ENCODE peak calls at places on chromosome 1, in five cellular contexts. B is ovary; R is suprapubic skin; V is CD4-positive, alpha-beta memory T cell; A is tibial artery. G is an unnamed sample.
A peak's percentile ranks its signal among the peaks of the same experiment; 100 is the strongest.

GRCh38 chr1:93448292-93448982 is 519 bp downstream of the FNBP1L start:
- DNase-seq in B (peak; percentile 76), R (peak; percentile 74), V (peak; percentile 17), A (no peak), G (peak; percentile 76)

GRCh38 chr1:8670371-8670818 is 147.0 kb downstream of the RERE start:
- DNase-seq in B (no peak), R (no peak), V (no peak), A (no peak), G (no peak)

GRCh38 chr1:205914730-205915129 is 28.5 kb downstream of the SLC26A9 start:
- DNase-seq in B (no peak), R (no peak), V (no peak), A (no peak), G (peak; percentile 44)

GRCh38 chr1:77929806-77930205 is 41.4 kb downstream of the NEXN start:
- DNase-seq in B (no peak), R (no peak), V (no peak), A (no peak), G (no peak)

GRCh38 chr1:232474821-232475220 is 155.1 kb downstream of the SIPA1L2 start:
- DNase-seq in B (no peak), R (no peak), V (no peak), A (no peak), G (no peak)

GRCh38 chr1:183884512-183884911 is 79.6 kb downstream of the RGL1 start:
- DNase-seq in B (no peak), R (no peak), V (no peak), A (no peak), G (no peak)

GRCh38 chr1:172906778-172907592 is 143.8 kb downstream of the TNFSF18 start:
- DNase-seq in B (no peak), R (no peak), V (peak; percentile 36), A (no peak), G (no peak)

GRCh38 chr1:175887981-175888428 is 144.6 kb upstream of the TNR start:
- DNase-seq in B (no peak), R (no peak), V (no peak), A (peak; percentile 76), G (peak; percentile 49)

GRCh38 chr1:33985656-33986055 is 121.8 kb downstream of the HMGB4 start:
- DNase-seq in B (no peak), R (no peak), V (no peak), A (peak; percentile 68), G (no peak)

GRCh38 chr1:112518186-112518585 is 9.4 kb downstream of the WNT2B start:
- DNase-seq in B (no peak), R (no peak), V (no peak), A (no peak), G (no peak)

GRCh38 chr1:24742090-24742938 is 2.9 kb upstream of the CLIC4 start:
- DNase-seq in B (no peak), R (no peak), V (no peak), A (peak; percentile 39), G (no peak)

GRCh38 chr1:161235957-161236775 is 1.8 kb downstream of the NR1I3 start:
- DNase-seq in B (no peak), R (no peak), V (no peak), A (no peak), G (no peak)

GRCh38 chr1:236143104-236143948 is 987 bp downstream of the GPR137B start:
- DNase-seq in B (no peak), R (no peak), V (peak; percentile 26), A (no peak), G (no peak)

GRCh38 chr1:173570370-173571030 is 32.4 kb downstream of the SLC9C2 start:
- DNase-seq in B (no peak), R (no peak), V (no peak), A (no peak), G (no peak)

GRCh38 chr1:161733526-161733925 is 12.2 kb downstream of the FCRLB start:
- DNase-seq in B (no peak), R (no peak), V (no peak), A (no peak), G (no peak)

GRCh38 chr1:222416001-222416791 is 131.7 kb downstream of the HHIPL2 start:
- DNase-seq in B (no peak), R (no peak), V (no peak), A (no peak), G (no peak)

GRCh38 chr1:38142606-38143005 is 96.0 kb upstream of the POU3F1 start:
- DNase-seq in B (no peak), R (no peak), V (no peak), A (no peak), G (no peak)

GRCh38 chr1:58895559-58896135 is 111.8 kb upstream of the JUN start:
- DNase-seq in B (no peak), R (no peak), V (no peak), A (no peak), G (no peak)

GRCh38 chr1:58893257-58893869 is 109.5 kb upstream of the JUN start:
- DNase-seq in B (no peak), R (peak; percentile 68), V (no peak), A (no peak), G (peak; percentile 57)

GRCh38 chr1:58898739-58899580 is 115.1 kb upstream of the JUN start:
- DNase-seq in B (peak; percentile 91), R (no peak), V (no peak), A (no peak), G (peak; percentile 67)

GRCh38 chr1:58895082-58895481 is 111.2 kb upstream of the JUN start:
- DNase-seq in B (no peak), R (no peak), V (no peak), A (no peak), G (no peak)

DNA sequence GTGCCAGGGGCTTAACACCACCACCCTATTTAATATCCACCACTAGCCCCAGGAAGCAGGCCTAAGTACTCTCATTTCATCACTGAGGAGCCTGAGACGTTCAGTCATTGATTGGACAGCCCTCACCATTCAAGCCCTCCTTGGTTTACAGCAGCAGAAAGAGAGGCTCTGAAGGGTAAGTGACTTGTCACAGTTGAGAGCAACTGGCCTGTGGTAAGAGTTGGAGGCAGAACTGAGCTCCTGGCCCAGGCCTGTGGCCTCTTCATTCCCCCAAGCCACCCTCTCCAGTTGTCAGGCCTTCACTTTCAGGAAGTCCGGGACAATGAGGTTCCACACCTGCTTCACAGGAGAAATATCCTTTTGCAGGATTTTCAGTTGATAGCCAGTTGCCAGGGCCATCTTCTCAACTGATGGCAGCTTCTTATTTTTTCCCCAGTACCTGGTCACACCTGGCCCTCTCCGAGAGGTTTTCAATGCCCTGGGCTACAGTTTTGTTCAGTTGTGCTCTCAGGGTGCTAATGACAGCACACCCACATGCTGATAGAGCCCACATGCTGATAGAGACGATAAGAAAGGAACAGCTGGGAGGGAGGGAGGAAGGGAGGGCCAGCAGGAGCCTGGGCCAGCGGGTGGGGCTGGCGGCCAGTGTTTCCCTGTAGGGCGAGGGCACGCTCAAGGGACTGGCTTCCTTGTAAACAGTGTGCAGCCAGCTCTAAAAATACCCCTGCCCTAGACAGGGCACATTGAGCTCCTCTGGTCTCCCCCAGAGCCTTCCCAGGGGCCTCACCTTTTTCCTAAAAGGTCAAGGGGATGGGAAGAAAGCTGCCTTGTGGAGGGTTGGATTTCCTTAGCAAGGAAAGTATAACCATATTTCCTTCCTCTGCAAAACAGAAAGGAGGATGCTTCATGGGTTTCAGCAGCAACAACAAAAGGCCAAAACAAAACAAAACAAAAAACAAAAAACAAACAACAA is 112.7 kb upstream of the JUN start:
- DNase-seq in B (no peak), R (peak; percentile 68), V (no peak), A (peak; percentile 86), G (peak; percentile 74)
- H3K4me1 ChIP-seq in B (peaks cover 26% of the 10 kb centered on the region), R (peaks cover 56% of the 10 kb centered on the region), V (peaks cover 12% of the 10 kb centered on the region), A (peaks cover 22% of the 10 kb centered on the region), G (peaks cover 75% of the 10 kb centered on the region)

DNA sequence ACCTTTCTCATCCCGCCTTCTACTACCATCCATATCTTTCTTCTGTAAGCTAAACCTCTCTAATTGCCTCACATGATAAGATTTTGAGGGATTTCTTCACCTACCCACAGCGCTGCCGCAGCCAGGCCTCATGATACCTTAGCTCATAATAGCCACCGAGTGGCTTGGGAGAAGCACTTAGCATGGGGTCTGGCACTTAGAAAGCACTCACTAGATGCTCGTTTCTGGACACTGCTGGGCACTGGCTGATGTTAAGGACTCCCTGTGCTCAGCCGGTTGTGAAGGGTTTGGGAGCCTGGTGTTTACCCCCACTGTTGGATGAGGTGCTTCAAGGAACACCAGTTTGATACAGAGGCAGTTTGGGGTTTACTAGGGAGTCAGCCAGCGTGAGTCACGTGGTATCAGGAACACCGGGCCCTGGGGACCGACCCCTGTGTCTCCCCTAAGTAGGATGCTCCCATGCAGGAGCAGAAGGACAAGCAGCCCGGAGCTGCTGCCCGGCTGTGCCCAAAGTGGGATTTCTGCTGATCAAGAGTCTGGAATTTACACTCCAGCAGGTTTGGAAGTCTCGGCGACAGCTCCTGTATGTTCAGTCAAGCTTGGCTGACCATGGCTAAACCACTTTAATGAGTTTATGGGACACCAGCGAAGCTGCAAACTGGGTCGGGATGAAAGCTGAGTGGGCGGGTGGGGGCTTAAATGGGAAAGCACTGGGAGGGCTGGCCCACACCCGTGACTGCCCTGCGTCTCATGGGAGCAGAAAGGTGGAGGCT is 63.3 kb downstream of the GALNT2 start:
- DNase-seq in B (no peak), R (no peak), V (no peak), A (no peak), G (no peak)
- H3K4me1 ChIP-seq in B (peaks cover 24% of the 10 kb centered on the region), R (peaks cover 21% of the 10 kb centered on the region), V (peaks cover 9% of the 10 kb centered on the region), A (no peaks in the 10 kb centered on the region), G (peaks cover 11% of the 10 kb centered on the region)

GRCh38 chr1:234920136-234920842 is 208.3 kb downstream of the TOMM20 start:
- DNase-seq in B (no peak), R (peak; percentile 60), V (no peak), A (peak; percentile 56), G (no peak)

GRCh38 chr1:234922987-234923386 is 205.7 kb downstream of the TOMM20 start:
- DNase-seq in B (no peak), R (no peak), V (no peak), A (peak; percentile 34), G (no peak)

GRCh38 chr1:234919061-234919755 is 209.4 kb downstream of the TOMM20 start:
- DNase-seq in B (peak; percentile 53), R (peak; percentile 85), V (no peak), A (peak; percentile 89), G (peak; percentile 72)

GRCh38 chr1:234921266-234922062 is 207.2 kb downstream of the TOMM20 start:
- DNase-seq in B (no peak), R (peak; percentile 75), V (no peak), A (peak; percentile 74), G (no peak)

DNA sequence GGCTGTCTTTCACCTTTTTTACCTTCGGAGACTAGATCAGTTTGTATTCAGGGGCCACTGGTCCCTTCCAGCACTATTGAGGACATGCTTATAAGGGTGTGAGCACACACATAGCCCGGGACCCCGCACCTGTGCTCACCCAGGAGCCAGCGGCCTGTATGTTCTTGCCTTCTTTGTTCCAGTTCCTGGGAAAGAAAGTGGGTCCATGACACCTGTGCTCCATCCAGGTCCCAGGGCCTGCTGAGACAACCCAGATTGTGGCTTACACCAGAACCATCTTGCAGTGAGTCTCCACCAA is 207.8 kb downstream of the TOMM20 start:
- DNase-seq in B (no peak), R (peak; percentile 46), V (no peak), A (peak; percentile 61), G (no peak)
- H3K4me1 ChIP-seq in B (peaks cover 5% of the 10 kb centered on the region), R (peaks cover 34% of the 10 kb centered on the region), V (peaks cover 10% of the 10 kb centered on the region), A (peaks cover 62% of the 10 kb centered on the region), G (peaks cover 74% of the 10 kb centered on the region)

GRCh38 chr1:165632152-165632469 is 1.1 kb downstream of the MGST3 start:
- DNase-seq in B (no peak), R (no peak), V (no peak), A (no peak), G (no peak)

GRCh38 chr1:165631403-165632151 is 543 bp downstream of the MGST3 start:
- DNase-seq in B (peak; percentile 46), R (peak; percentile 77), V (peak; percentile 26), A (peak; percentile 84), G (peak; percentile 42)

GRCh38 chr1:165630629-165631402 is at the start of gene MGST3:
- DNase-seq in B (peak; percentile 91), R (peak; percentile 97), V (peak; percentile 97), A (peak; percentile 97), G (peak; percentile 95)

GRCh38 chr1:165633624-165634023 is 2.6 kb downstream of the MGST3 start:
- DNase-seq in B (no peak), R (no peak), V (no peak), A (no peak), G (no peak)

GRCh38 chr1:165632491-165632890 is 1.5 kb downstream of the MGST3 start:
- DNase-seq in B (no peak), R (no peak), V (no peak), A (no peak), G (no peak)
- H3K4me1 ChIP-seq in B (peaks cover 8% of the 10 kb centered on the region), R (peaks cover 68% of the 10 kb centered on the region), V (peaks cover 35% of the 10 kb centered on the region), A (peaks cover 46% of the 10 kb centered on the region), G (peaks cover 71% of the 10 kb centered on the region)